ENCODE peak calls at places on chromosomes 2 and 18, in eight cellular contexts. D is thoracic aorta; N is mucosa of gallbladder; O is NCI-H1092; Q is CD4-positive, alpha-beta T cell; U is mammary epithelial cell; B is aorta; H is H7. R is an unnamed sample.

GRCh38 chr2:38656866-38657265 is 9.0 kb upstream of the GALM start:
- DNase-seq in D (no peak), N (no peak), O (no peak), Q (no peak), U (no peak), B (no peak), H (no peak), R (no peak)

GRCh38 chr18:76462326-76462694 is 32.7 kb downstream of the ZNF516 start:
- DNase-seq in D (no peak), N (no peak), O (no peak), Q (no peak), U (no peak), B (no peak), H (peak; percentile 74), R (no peak)

GRCh38 chr2:196293751-196294486 is 122.5 kb upstream of the STK17B start:
- DNase-seq in D (no peak), N (no peak), O (no peak), Q (no peak), U (peak; percentile 89), B (no peak), H (no peak), R (no peak)

GRCh38 chr2:1631292-1632005 is 112.9 kb downstream of the PXDN start:
- DNase-seq in D (no peak), N (no peak), O (no peak), Q (no peak), U (no peak), B (peak; percentile 21), H (no peak), R (no peak)

GRCh38 chr2:95074663-95075439 is 46.8 kb downstream of the MRPS5 start:
- DNase-seq in D (no peak), N (no peak), O (no peak), Q (peak; percentile 77), U (no peak), B (no peak), H (no peak), R (no peak)

GRCh38 chr18:7601249-7601620 is 34.1 kb downstream of the PTPRM start:
- DNase-seq in D (no peak), N (no peak), O (no peak), Q (no peak), U (peak; percentile 80), B (no peak), H (no peak), R (no peak)

GRCh38 chr2:232232915-232233314 is 145.6 kb upstream of the ALPP start:
- DNase-seq in D (no peak), N (no peak), O (no peak), Q (no peak), U (no peak), B (no peak), H (no peak), R (no peak)

GRCh38 chr2:120741514-120742448 is 6.1 kb downstream of the GLI2 start:
- DNase-seq in D (no peak), N (no peak), O (no peak), Q (no peak), U (no peak), B (no peak), H (peak; percentile 85), R (no peak)

GRCh38 chr18:49601211-49601610 is 39.4 kb downstream of the LIPG start:
- DNase-seq in D (no peak), N (no peak), O (no peak), Q (no peak), U (no peak), B (no peak), H (no peak), R (no peak)

R was measured in COR-L47.